ENCODE peak calls at places on chromosome 22, in ten cellular contexts. P is activated CD8-positive, alpha-beta memory T cell treated with anti-CD3 and anti-CD28 coated beads for 48 hours; W is kidney glomerular epithelial cell; J is HEK293T; I is GM03348; H is cerebellum; C is GM19239; B is RCC 7860; N is HT-29; Y is D341Med. V is an unnamed sample.
A peak's percentile ranks its signal among the peaks of the same experiment; 100 is the strongest.

GRCh38 chr22:36872084-36872483 is 11.3 kb downstream of the NCF4 start:
- DNase-seq in P (no peak), W (no peak), J (no peak), I (no peak), H (no peak), C (no peak), B (no peak), N (no peak), Y (no peak), V (no peak)

GRCh38 chr22:47627561-47628253 is 865.3 kb downstream of the TBC1D22A start:
- DNase-seq in P (no peak), W (no peak), J (no peak), I (no peak), H (no peak), C (no peak), B (no peak), N (no peak), Y (no peak), V (no peak)

GRCh38 chr22:33288078-33288477 is 229.9 kb upstream of the SYN3 start:
- DNase-seq in P (no peak), W (no peak), J (no peak), I (no peak), H (no peak), C (no peak), B (no peak), N (no peak), Y (no peak), V (no peak)

GRCh38 chr22:39239561-39240423 is 5.0 kb downstream of the PDGFB start:
- DNase-seq in P (no peak), W (peak; percentile 37), J (no peak), I (no peak), H (no peak), C (no peak), B (no peak), N (peak; percentile 71), Y (no peak), V (no peak)

GRCh38 chr22:22669093-22669492 is 24.7 kb downstream of the GGTLC2 start:
- DNase-seq in P (no peak), W (no peak), J (no peak), I (no peak), H (no peak), C (no peak), B (no peak), N (no peak), Y (no peak), V (no peak)

GRCh38 chr22:24005201-24005600 is at the start of gene GSTT4:
- DNase-seq in P (no peak), W (no peak), J (no peak), I (peak; percentile 27), H (peak; percentile 57), C (no peak), B (no peak), N (no peak), Y (no peak), V (no peak)

GRCh38 chr22:49253656-49254055 is 574.0 kb downstream of the BRD1 start:
- DNase-seq in P (no peak), W (no peak), J (no peak), I (no peak), H (no peak), C (no peak), B (no peak), N (no peak), Y (no peak), V (no peak)

GRCh38 chr22:21590809-21591641 is 23.5 kb downstream of the UBE2L3 start:
- DNase-seq in P (no peak), W (no peak), J (no peak), I (no peak), H (no peak), C (no peak), B (no peak), N (no peak), Y (peak; percentile 20), V (no peak)

GRCh38 chr22:44129614-44129976 is 51.1 kb upstream of the PARVG start:
- DNase-seq in P (no peak), W (no peak), J (no peak), I (peak; percentile 62), H (no peak), C (no peak), B (no peak), N (no peak), Y (no peak), V (no peak)

GRCh38 chr22:40194656-40195055 is 16.9 kb downstream of the TNRC6B start:
- DNase-seq in P (no peak), W (no peak), J (no peak), I (no peak), H (no peak), C (no peak), B (no peak), N (no peak), Y (no peak), V (no peak)

GRCh38 chr22:41504397-41504796 is 35.5 kb downstream of the ACO2 start:
- DNase-seq in P (no peak), W (no peak), J (no peak), I (peak; percentile 75), H (no peak), C (no peak), B (no peak), N (no peak), Y (peak; percentile 65), V (no peak)

GRCh38 chr22:46563381-46564083 is 26.1 kb upstream of the CELSR1 start:
- DNase-seq in P (peak; percentile 60), W (peak; percentile 45), J (peak; percentile 81), I (peak; percentile 80), H (peak; percentile 67), C (peak; percentile 82), B (peak; percentile 38), N (peak; percentile 77), Y (peak; percentile 92), V (peak; percentile 79)

GRCh38 chr22:49087163-49087562 is 740.5 kb downstream of the BRD1 start:
- DNase-seq in P (no peak), W (no peak), J (no peak), I (no peak), H (no peak), C (no peak), B (no peak), N (no peak), Y (no peak), V (no peak)

GRCh38 chr22:27135582-27135981 is 478.2 kb downstream of the MIAT start:
- DNase-seq in P (no peak), W (peak; percentile 74), J (no peak), I (peak; percentile 81), H (no peak), C (no peak), B (peak; percentile 97), N (no peak), Y (no peak), V (no peak)

GRCh38 chr22:44879301-44879680 is 126.9 kb downstream of the ARHGAP8 start:
- DNase-seq in P (no peak), W (no peak), J (no peak), I (no peak), H (no peak), C (no peak), B (no peak), N (no peak), Y (no peak), V (no peak)

GRCh38 chr22:30393322-30393680 is 3.5 kb upstream of the SEC14L2 start:
- DNase-seq in P (no peak), W (no peak), J (no peak), I (no peak), H (no peak), C (no peak), B (no peak), N (no peak), Y (no peak), V (no peak)

GRCh38 chr22:20972014-20972797 is 5.2 kb downstream of the AIFM3 start:
- DNase-seq in P (no peak), W (no peak), J (no peak), I (no peak), H (no peak), C (no peak), B (peak; percentile 23), N (no peak), Y (no peak), V (no peak)

GRCh38 chr22:45210577-45211431 is 29.9 kb downstream of the KIAA0930 start:
- DNase-seq in P (no peak), W (no peak), J (no peak), I (peak; percentile 70), H (no peak), C (no peak), B (no peak), N (no peak), Y (no peak), V (no peak)

GRCh38 chr22:23591203-23591791 is 11.2 kb upstream of the IGLL1 start:
- DNase-seq in P (peak; percentile 13), W (peak; percentile 37), J (peak; percentile 89), I (peak; percentile 82), H (peak; percentile 24), C (peak; percentile 50), B (no peak), N (peak; percentile 49), Y (peak; percentile 86), V (peak; percentile 53)

GRCh38 chr22:36991220-36991619 is 28.0 kb downstream of the TST start:
- DNase-seq in P (no peak), W (no peak), J (no peak), I (no peak), H (no peak), C (no peak), B (no peak), N (no peak), Y (no peak), V (no peak)

GRCh38 chr22:31081963-31082605 is 966 bp downstream of the SMTN start:
- DNase-seq in P (no peak), W (peak; percentile 47), J (no peak), I (no peak), H (no peak), C (no peak), B (peak; percentile 62), N (no peak), Y (no peak), V (no peak)

GRCh38 chr22:44399906-44400762 is 87.4 kb upstream of the SHISAL1 start:
- DNase-seq in P (no peak), W (no peak), J (no peak), I (no peak), H (no peak), C (no peak), B (no peak), N (no peak), Y (peak; percentile 16), V (peak; percentile 29)

GRCh38 chr22:26172389-26172990 is 3.2 kb downstream of the SEZ6L start:
- DNase-seq in P (no peak), W (peak; percentile 24), J (peak; percentile 70), I (peak; percentile 60), H (peak; percentile 79), C (peak; percentile 56), B (no peak), N (peak; percentile 46), Y (peak; percentile 70), V (no peak)

GRCh38 chr22:25030636-25031035 is 78.1 kb downstream of the KIAA1671 start:
- DNase-seq in P (no peak), W (no peak), J (no peak), I (no peak), H (no peak), C (no peak), B (no peak), N (peak; percentile 60), Y (no peak), V (no peak)

GRCh38 chr22:37259540-37260029 is 15.5 kb upstream of the RAC2 start:
- DNase-seq in P (no peak), W (peak; percentile 34), J (no peak), I (peak; percentile 77), H (no peak), C (no peak), B (peak; percentile 9), N (peak; percentile 5), Y (peak; percentile 62), V (peak; percentile 49)

GRCh38 chr22:36449776-36450175 is 31.7 kb downstream of the TXN2 start:
- DNase-seq in P (no peak), W (no peak), J (no peak), I (no peak), H (no peak), C (no peak), B (no peak), N (no peak), Y (no peak), V (no peak)

GRCh38 chr22:23804781-23805291 is 18.1 kb downstream of the SMARCB1 start:
- DNase-seq in P (no peak), W (no peak), J (no peak), I (no peak), H (no peak), C (no peak), B (no peak), N (no peak), Y (no peak), V (no peak)

GRCh38 chr22:30705710-30706651 is 11.3 kb downstream of the OSBP2 start:
- DNase-seq in P (no peak), W (no peak), J (no peak), I (peak; percentile 87), H (peak; percentile 88), C (no peak), B (no peak), N (no peak), Y (peak; percentile 71), V (no peak)

V was measured in mesothelial cell of epicardium.